ENCODE peak calls at places on chromosomes 2 and 18, in seven cellular contexts. C is IMR-90, A is H9, Q is mesenchymal stem cell, X is neuronal stem cell, O is H1, J is trophoblast cell. F is an unnamed sample.

GRCh38 chr2:138071720-138072719 is 107.7 kb downstream of the HNMT start:
- DNase-seq in J (no peak), O (no peak), C (peak; percentile 43), Q (peak; percentile 82), X (peak; percentile 64), A (no peak), F (peak; percentile 15)

GRCh38 chr2:20165677-20166509 is 59.0 kb downstream of the SDC1 start:
- DNase-seq in A (peak; percentile 17), C (no peak), J (no peak), O (no peak), Q (no peak), X (no peak), F (no peak)

GRCh38 chr2:130231656-130232055 is 33.4 kb upstream of the TUBA3E start:
- DNase-seq in O (no peak), X (no peak), A (no peak), Q (no peak), J (no peak), C (no peak), F (no peak)

GRCh38 chr2:12048551-12048950 is 302.1 kb downstream of the LPIN1 start:
- DNase-seq in C (no peak), A (peak; percentile 58), O (peak; percentile 57), X (no peak), J (no peak), Q (no peak), F (peak; percentile 69)

GRCh38 chr2:17518212-17519154 is at the start of gene RAD51AP2:
- DNase-seq in A (peak; percentile 94), Q (peak; percentile 90), C (peak; percentile 66), J (peak; percentile 70), O (peak; percentile 96), X (peak; percentile 84), F (peak; percentile 98)

GRCh38 chr18:49321800-49322461 is 138.5 kb downstream of the DYM start:
- DNase-seq in C (peak; percentile 61), Q (peak; percentile 61), A (no peak), O (no peak), J (peak; percentile 34), X (no peak), F (peak; percentile 21)

GRCh38 chr2:112724611-112725525 is 4.0 kb downstream of the NT5DC4 start:
- DNase-seq in J (no peak), C (no peak), A (peak; percentile 65), X (no peak), Q (no peak), O (no peak), F (peak; percentile 49)

GRCh38 chr2:101745711-101746694 is 48.5 kb downstream of the MAP4K4 start:
- DNase-seq in C (peak; percentile 87), O (no peak), X (no peak), Q (peak; percentile 68), A (no peak), J (no peak), F (no peak)

GRCh38 chr2:150076281-150076680 is 411.2 kb downstream of the RND3 start:
- DNase-seq in O (no peak), X (no peak), Q (peak; percentile 74), J (no peak), C (peak; percentile 82), A (no peak), F (no peak)

GRCh38 chr2:204753841-204754240 is 208.6 kb downstream of the PARD3B start:
- DNase-seq in J (no peak), X (no peak), Q (peak; percentile 64), C (peak; percentile 59), O (no peak), A (no peak), F (peak; percentile 2)

GRCh38 chr2:172496096-172496709 is 59.7 kb upstream of the PDK1 start:
- DNase-seq in X (no peak), C (no peak), O (no peak), A (no peak), J (no peak), Q (no peak), F (no peak)

GRCh38 chr2:30034052-30034775 is 112.6 kb upstream of the YPEL5 start:
- DNase-seq in A (no peak), Q (no peak), O (no peak), C (no peak), J (peak; percentile 32), X (no peak), F (no peak)

GRCh38 chr2:30030361-30030760 is 109.0 kb upstream of the ALK start:
- DNase-seq in Q (no peak), O (no peak), C (no peak), A (no peak), J (peak; percentile 61), X (no peak), F (no peak)

GRCh38 chr2:30026091-30027055 is 105.0 kb upstream of the ALK start:
- DNase-seq in O (peak; percentile 74), C (peak; percentile 22), J (peak; percentile 98), Q (peak; percentile 2), X (peak; percentile 35), A (peak; percentile 69), F (peak; percentile 52)

GRCh38 chr2:30029804-30030203 is 108.4 kb upstream of the ALK start:
- DNase-seq in A (no peak), X (no peak), C (no peak), Q (no peak), J (no peak), O (no peak), F (no peak)

DNA sequence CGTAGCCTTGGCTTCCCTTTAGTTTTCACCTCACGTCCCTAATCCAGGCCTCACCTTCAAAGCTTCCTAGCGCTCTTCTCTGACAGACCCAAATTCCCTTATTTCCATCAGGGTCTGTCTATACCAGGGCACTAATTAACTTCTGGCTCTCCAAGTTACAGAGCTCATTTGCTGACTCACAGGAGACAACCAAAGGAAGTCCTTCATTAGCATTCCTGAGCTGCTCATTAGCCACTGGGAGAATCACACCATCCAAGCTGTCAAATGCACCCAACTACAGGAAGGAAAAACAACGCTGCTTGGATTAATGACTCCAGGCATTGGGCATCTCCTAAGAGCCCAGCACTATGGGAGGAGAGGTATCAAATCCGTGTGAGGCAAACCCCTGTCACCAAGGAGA is 109.8 kb upstream of the ALK start:
- DNase-seq in C (no peak), X (peak; percentile 45), A (peak; percentile 38), Q (no peak), J (no peak), O (no peak), F (peak; percentile 92)
- H3K23ac ChIP-seq in C (no peak overlapping the region), X (no peak overlapping the region), A (no peak overlapping the region), Q (no peak overlapping the region), J (no peak overlapping the region), O (no peak overlapping the region), F (no peak overlapping the region)

GRCh38 chr2:68426885-68427579 is 40.1 kb downstream of the FBXO48 start:
- DNase-seq in X (no peak), C (peak; percentile 72), A (no peak), O (no peak), Q (peak; percentile 28), J (peak; percentile 17), F (no peak)

GRCh38 chr2:68428746-68429145 is 38.3 kb downstream of the FBXO48 start:
- DNase-seq in C (no peak), X (no peak), J (no peak), Q (no peak), A (no peak), O (no peak), F (no peak)

GRCh38 chr2:68428132-68428531 is 39.0 kb downstream of the FBXO48 start:
- DNase-seq in X (no peak), C (no peak), Q (no peak), J (no peak), O (no peak), A (no peak), F (no peak)

GRCh38 chr2:68431316-68431972 is 35.6 kb downstream of the FBXO48 start:
- DNase-seq in O (no peak), C (no peak), Q (no peak), J (no peak), X (no peak), A (no peak), F (no peak)

GRCh38 chr2:68429311-68429826 is 37.7 kb downstream of the FBXO48 start:
- DNase-seq in A (no peak), Q (no peak), J (no peak), O (no peak), X (no peak), C (no peak), F (no peak)
- H3K79me1 ChIP-seq in A (no peaks in the 10 kb centered on the region), Q (no peaks in the 10 kb centered on the region), J (no peaks in the 10 kb centered on the region), O (no peaks in the 10 kb centered on the region), X (no peaks in the 10 kb centered on the region), C (no peaks in the 10 kb centered on the region), F (no peaks in the 10 kb centered on the region)

GRCh38 chr2:216188956-216189355 is 79.8 kb downstream of the XRCC5 start:
- DNase-seq in Q (peak; percentile 45), X (no peak), J (peak; percentile 34), O (no peak), A (no peak), C (peak; percentile 18), F (no peak)

GRCh38 chr2:216192931-216193330 is 83.8 kb downstream of the XRCC5 start:
- DNase-seq in C (no peak), X (no peak), O (no peak), A (no peak), Q (no peak), J (peak; percentile 67), F (no peak)

GRCh38 chr2:216192181-216192580 is 83.0 kb downstream of the XRCC5 start:
- DNase-seq in A (no peak), Q (no peak), J (no peak), X (no peak), C (no peak), O (no peak), F (no peak)

GRCh38 chr2:216188268-216188850 is 79.2 kb downstream of the XRCC5 start:
- DNase-seq in Q (no peak), C (no peak), A (no peak), X (no peak), J (no peak), O (no peak), F (no peak)

GRCh38 chr2:216189410-216189809 is 80.3 kb downstream of the XRCC5 start:
- DNase-seq in J (no peak), X (no peak), C (peak; percentile 40), O (no peak), A (no peak), Q (no peak), F (no peak)
- H2BK5ac ChIP-seq in J (no peak overlapping the region), X (no peak overlapping the region), C (no peak overlapping the region), O (no peak overlapping the region), A (no peak overlapping the region), Q (no peak overlapping the region), F (no peak overlapping the region)

GRCh38 chr2:156522824-156523440 is 86.8 kb downstream of the GPD2 start:
- DNase-seq in X (no peak), A (no peak), J (no peak), Q (no peak), O (no peak), C (no peak), F (no peak)
- H3K23ac ChIP-seq in X (no peak overlapping the region), A (no peak overlapping the region), J (no peak overlapping the region), Q (no peak overlapping the region), O (no peak overlapping the region), C (no peak overlapping the region), F (no peak overlapping the region)

GRCh38 chr2:236967499-236967783 is 118.2 kb upstream of the COPS8 start:
- DNase-seq in J (no peak), A (no peak), X (no peak), O (no peak), Q (no peak), C (no peak), F (no peak)
- H3K79me1 ChIP-seq in J (peaks cover 10% of the 10 kb centered on the region), A (no peaks in the 10 kb centered on the region), X (no peaks in the 10 kb centered on the region), O (no peaks in the 10 kb centered on the region), Q (no peaks in the 10 kb centered on the region), C (no peaks in the 10 kb centered on the region), F (no peaks in the 10 kb centered on the region)

GRCh38 chr2:94978917-94979316 is 46.6 kb upstream of the MAL start:
- DNase-seq in Q (no peak), A (no peak), X (no peak), O (no peak), J (no peak), C (no peak), F (no peak)
- H2BK5ac ChIP-seq in Q (no peak overlapping the region), A (no peak overlapping the region), X (no peak overlapping the region), O (no peak overlapping the region), J (no peak overlapping the region), C (no peak overlapping the region), F (no peak overlapping the region)

GRCh38 chr2:165162466-165162865 is 41.4 kb downstream of the SCN3A start:
- DNase-seq in O (no peak), Q (no peak), J (no peak), X (no peak), C (no peak), A (no peak), F (no peak)
- H3K23ac ChIP-seq in O (no peak overlapping the region), Q (no peak overlapping the region), J (no peak overlapping the region), X (no peak overlapping the region), C (no peak overlapping the region), A (no peak overlapping the region), F (no peak overlapping the region)

F was measured in mesendoderm.